ENCODE peak calls at places on chromosomes 11 and 22, in ten cellular contexts. B, W, U, S, X, O, H, J, T and R are unnamed samples.

GRCh38 chr11:96091476-96091875 is 167.6 kb upstream of the MTMR2 start:
- DNase-seq in T (no peak), B (peak), S (no peak), X (no peak), H (no peak), O (no peak), U (no peak), J (peak), W (no peak), R (no peak)

GRCh38 chr11:122578168-122578825 is 77.2 kb upstream of the UBASH3B start:
- DNase-seq in S (no peak), U (no peak), O (no peak), T (no peak), H (no peak), J (peak), W (no peak), B (no peak), X (no peak), R (no peak)

GRCh38 chr11:106160494-106160893 is 83.0 kb downstream of the AASDHPPT start:
- DNase-seq in B (no peak), O (no peak), T (no peak), U (no peak), J (peak), X (no peak), S (no peak), W (no peak), H (no peak), R (no peak)

GRCh38 chr22:31083377-31083768 is 2.3 kb downstream of the SMTN start:
- DNase-seq in H (no peak), O (peak), S (no peak), T (no peak), U (no peak), X (no peak), J (no peak), B (no peak), W (no peak), R (no peak)

GRCh38 chr11:99968336-99968735 is 718.8 kb upstream of the ARHGAP42 start:
- DNase-seq in U (no peak), J (no peak), T (no peak), B (no peak), S (no peak), X (no peak), H (no peak), O (no peak), W (no peak), R (no peak)

GRCh38 chr11:47961383-47961782 is 19.0 kb upstream of the PTPRJ start:
- DNase-seq in T (no peak), O (no peak), U (no peak), W (no peak), B (no peak), J (peak), H (no peak), X (no peak), S (no peak), R (no peak)

GRCh38 chr11:130882138-130882551 is 34.1 kb downstream of the SNX19 start:
- DNase-seq in U (no peak), T (no peak), W (peak), J (no peak), H (no peak), B (no peak), X (no peak), O (peak), S (no peak), R (no peak)

GRCh38 chr22:26958378-26958777 is 301.0 kb downstream of the MIAT start:
- DNase-seq in O (no peak), B (no peak), T (no peak), H (no peak), U (no peak), S (no peak), W (no peak), J (no peak), X (no peak), R (no peak)

GRCh38 chr11:83257638-83258229 is 28.4 kb downstream of the CCDC90B start:
- DNase-seq in B (no peak), U (no peak), J (peak), W (no peak), X (no peak), S (peak), H (no peak), O (no peak), T (peak), R (no peak)

GRCh38 chr11:45182902-45183301 is 36.5 kb downstream of the PRDM11 start:
- DNase-seq in J (peak), B (no peak), T (no peak), S (no peak), O (peak), H (no peak), X (no peak), W (no peak), U (peak), R (no peak)

GRCh38 chr11:120326845-120327281 is 1.8 kb downstream of the TLCD5 start:
- DNase-seq in J (no peak), O (no peak), X (no peak), T (no peak), S (no peak), U (no peak), W (no peak), B (no peak), H (no peak), R (no peak)

GRCh38 chr11:550021-550745 is 10.4 kb downstream of the LMNTD2 start:
- DNase-seq in S (no peak), J (no peak), H (no peak), O (no peak), W (no peak), X (no peak), U (no peak), B (no peak), T (no peak), R (no peak)

GRCh38 chr11:131073167-131073566 is 156.9 kb upstream of the SNX19 start:
- DNase-seq in X (no peak), H (no peak), B (no peak), S (no peak), O (no peak), J (no peak), T (no peak), U (no peak), W (no peak), R (no peak)

GRCh38 chr11:2767071-2767470 is 67.3 kb upstream of the KCNQ1OT1 start:
- DNase-seq in O (no peak), B (no peak), U (no peak), W (no peak), X (no peak), T (no peak), J (no peak), S (no peak), H (no peak), R (no peak)

GRCh38 chr11:117026593-117027330 is 71.5 kb downstream of the SIK3 start:
- DNase-seq in U (no peak), S (peak), T (peak), J (peak), W (no peak), X (no peak), B (no peak), O (no peak), H (no peak), R (no peak)

GRCh38 chr11:35623708-35624168 is 5.5 kb downstream of the FJX1 start:
- DNase-seq in U (no peak), W (no peak), J (peak), B (no peak), O (no peak), T (peak), X (no peak), S (peak), H (no peak), R (no peak)

GRCh38 chr11:59769086-59769485 is 13.9 kb downstream of the STX3 start:
- DNase-seq in B (no peak), X (no peak), J (no peak), H (no peak), T (no peak), W (no peak), U (no peak), S (no peak), O (no peak), R (no peak)

GRCh38 chr22:25602924-25603323 is 38.4 kb downstream of the GRK3 start:
- DNase-seq in T (no peak), O (no peak), U (no peak), X (no peak), W (no peak), S (no peak), J (no peak), B (no peak), H (no peak), R (no peak)

GRCh38 chr22:50185384-50186087 is at the start of gene TRABD:
- DNase-seq in T (peak), H (peak), O (peak), U (peak), X (peak), S (peak), B (peak), W (no peak), J (peak), R (peak)

GRCh38 chr11:569273-569885 is 6.9 kb upstream of the PHRF1 start:
- DNase-seq in B (no peak), W (no peak), U (no peak), X (no peak), J (no peak), S (no peak), H (peak), T (no peak), O (peak), R (no peak)

GRCh38 chr11:19228956-19229355 is 11.8 kb downstream of the E2F8 start:
- DNase-seq in H (no peak), U (no peak), S (no peak), W (no peak), T (no peak), X (no peak), O (no peak), B (no peak), J (no peak), R (no peak)

GRCh38 chr11:70111269-70112016 is 33.3 kb downstream of the ANO1 start:
- DNase-seq in W (no peak), S (peak), B (no peak), J (peak), X (peak), T (no peak), O (peak), U (no peak), H (peak), R (no peak)

GRCh38 chr11:77654770-77655434 is 17.3 kb upstream of the CLNS1A start:
- DNase-seq in O (no peak), S (no peak), W (no peak), J (peak), T (no peak), U (no peak), B (no peak), H (no peak), X (no peak), R (no peak)

GRCh38 chr11:34176980-34177319 is 71.5 kb downstream of the NAT10 start:
- DNase-seq in W (no peak), B (no peak), J (no peak), X (no peak), S (no peak), U (no peak), H (no peak), T (no peak), O (no peak), R (no peak)

GRCh38 chr11:126538071-126538470 is 182.6 kb downstream of the ST3GAL4 start:
- DNase-seq in T (peak), O (no peak), B (no peak), J (no peak), U (no peak), X (no peak), W (no peak), H (no peak), S (no peak), R (no peak)

GRCh38 chr22:41834005-41834975 is 1.4 kb downstream of the SREBF2 start:
- DNase-seq in U (no peak), W (no peak), T (no peak), S (no peak), B (no peak), J (no peak), H (no peak), O (no peak), X (no peak), R (no peak)

GRCh38 chr11:61336171-61336935 is 3.3 kb downstream of the TKFC start:
- DNase-seq in X (peak), S (peak), T (peak), O (peak), J (peak), W (no peak), H (peak), U (peak), B (peak), R (no peak)

GRCh38 chr22:46528121-46528610 is 9.3 kb downstream of the CELSR1 start:
- DNase-seq in J (peak), T (no peak), S (peak), U (no peak), W (no peak), O (peak), H (no peak), B (no peak), X (peak), R (no peak)